ENCODE peak calls at places on chromosomes 3 and 15, in five cellular contexts. D is GM23248; B is H1; K is psoas muscle; Y is CD4-positive, alpha-beta memory T cell. R is an unnamed sample.
A peak's percentile ranks its signal among the peaks of the same experiment; 100 is the strongest.

GRCh38 chr15:100658895-100659294 is 56.5 kb downstream of the ASB7 start:
- DNase-seq in D (no peak), B (no peak), K (no peak), Y (no peak), R (no peak)

GRCh38 chr3:187849255-187849654 is 104.0 kb upstream of the BCL6 start:
- DNase-seq in D (no peak), B (no peak), K (no peak), Y (no peak), R (no peak)

GRCh38 chr15:45399381-45400212 is 21.3 kb upstream of the GATM start:
- DNase-seq in D (peak; percentile 80), B (no peak), K (no peak), Y (peak; percentile 44), R (no peak)

GRCh38 chr3:110955301-110955880 is 116.2 kb upstream of the NECTIN3 start:
- DNase-seq in D (peak; percentile 65), B (no peak), K (no peak), Y (no peak), R (no peak)

GRCh38 chr3:174581551-174581950 is 277.6 kb upstream of the NAALADL2 start:
- DNase-seq in D (peak; percentile 5), B (no peak), K (no peak), Y (no peak), R (no peak)

GRCh38 chr3:123379041-123379830 is 69.7 kb downstream of the ADCY5 start:
- DNase-seq in D (no peak), B (no peak), K (no peak), Y (no peak), R (no peak)

GRCh38 chr15:43792761-43793493 is 807 bp downstream of the SERF2 start:
- DNase-seq in D (peak; percentile 77), B (no peak), K (peak; percentile 62), Y (peak; percentile 20), R (no peak)

GRCh38 chr3:180680097-180680430 is 775 bp upstream of the CCDC39 start:
- DNase-seq in D (peak; percentile 52), B (no peak), K (no peak), Y (peak; percentile 24), R (no peak)

GRCh38 chr15:84570164-84570692 is 30.6 kb upstream of the ZSCAN2 start:
- DNase-seq in D (peak; percentile 76), B (no peak), K (peak; percentile 81), Y (peak; percentile 24), R (no peak)

GRCh38 chr3:54818942-54819341 is 108.9 kb downstream of the LRTM1 start:
- DNase-seq in D (no peak), B (no peak), K (no peak), Y (no peak), R (no peak)

GRCh38 chr3:23129817-23130216 is 73.3 kb upstream of the UBE2E2 start:
- DNase-seq in D (no peak), B (no peak), K (no peak), Y (no peak), R (no peak)

GRCh38 chr3:196246612-196247308 is 30.4 kb downstream of the SLC51A start:
- DNase-seq in D (peak; percentile 34), B (no peak), K (no peak), Y (peak; percentile 12), R (no peak)

GRCh38 chr15:89332446-89332845 is 2.2 kb downstream of the POLG start:
- DNase-seq in D (peak; percentile 57), B (no peak), K (no peak), Y (no peak), R (no peak)

GRCh38 chr15:67114046-67114445 is 48.6 kb downstream of the SMAD3 start:
- DNase-seq in D (no peak), B (no peak), K (no peak), Y (no peak), R (no peak)

GRCh38 chr15:52527898-52528464 is 699 bp downstream of the MYO5A start:
- DNase-seq in D (peak; percentile 68), B (no peak), K (no peak), Y (peak; percentile 28), R (no peak)

GRCh38 chr15:59276225-59277178 is 69.9 kb downstream of the LDHAL6B start:
- DNase-seq in D (no peak), B (no peak), K (no peak), Y (no peak), R (no peak)

GRCh38 chr3:101519685-101520365 is 6.8 kb upstream of the SENP7 start:
- DNase-seq in D (no peak), B (no peak), K (no peak), Y (no peak), R (no peak)

GRCh38 chr3:183210341-183210740 is 42.7 kb upstream of the B3GNT5 start:
- DNase-seq in D (no peak), B (no peak), K (no peak), Y (no peak), R (no peak)

GRCh38 chr15:81176291-81176893 is 20.3 kb upstream of the IL16 start:
- DNase-seq in D (peak; percentile 44), B (no peak), K (peak; percentile 75), Y (no peak), R (no peak)

GRCh38 chr3:161423911-161424522 is 52.7 kb upstream of the SPTSSB start:
- DNase-seq in D (peak; percentile 54), B (no peak), K (no peak), Y (peak; percentile 50), R (no peak)

GRCh38 chr3:169869484-169870304 is at the start of gene LRRC31:
- DNase-seq in D (no peak), B (no peak), K (no peak), Y (no peak), R (no peak)

GRCh38 chr3:106326941-106327765 is 458.3 kb upstream of the CBLB start:
- DNase-seq in D (peak; percentile 33), B (no peak), K (no peak), Y (no peak), R (no peak)

GRCh38 chr3:12294885-12295580 is 6.2 kb downstream of the PPARG start:
- DNase-seq in D (peak; percentile 86), B (no peak), K (no peak), Y (no peak), R (no peak)

GRCh38 chr3:65712156-65712555 is 326.6 kb downstream of the MAGI1 start:
- DNase-seq in D (peak; percentile 72), B (no peak), K (no peak), Y (no peak), R (no peak)

GRCh38 chr3:177475266-177475665 is 278.0 kb upstream of the TBL1XR1 start:
- DNase-seq in D (no peak), B (no peak), K (no peak), Y (no peak), R (no peak)

GRCh38 chr3:149833241-149833640 is 20.2 kb downstream of the RNF13 start:
- DNase-seq in D (peak; percentile 24), B (no peak), K (no peak), Y (no peak), R (no peak)

GRCh38 chr15:41866872-41867579 is 26.8 kb downstream of the SPTBN5 start:
- DNase-seq in D (no peak), B (no peak), K (no peak), Y (no peak), R (no peak)

GRCh38 chr15:70869346-70869745 is 15.4 kb upstream of the LARP6 start:
- DNase-seq in D (no peak), B (no peak), K (no peak), Y (no peak), R (no peak)

GRCh38 chr3:55296035-55296434 is 191.1 kb downstream of the WNT5A start:
- DNase-seq in D (peak; percentile 88), B (no peak), K (no peak), Y (no peak), R (no peak)

GRCh38 chr3:195041871-195042740 is 228.9 kb downstream of the XXYLT1 start:
- DNase-seq in D (no peak), B (no peak), K (no peak), Y (no peak), R (no peak)

GRCh38 chr3:4429648-4430350 is 37.3 kb downstream of the SUMF1 start:
- DNase-seq in D (no peak), B (no peak), K (no peak), Y (no peak), R (no peak)

GRCh38 chr3:195448205-195448875 is 5.5 kb upstream of the ACAP2 start:
- DNase-seq in D (no peak), B (no peak), K (no peak), Y (no peak), R (no peak)

GRCh38 chr15:70195808-70196304 is 98.1 kb upstream of the TLE3 start:
- DNase-seq in D (peak; percentile 96), B (no peak), K (peak; percentile 95), Y (no peak), R (no peak)

GRCh38 chr15:69328739-69329138 is 30.0 kb downstream of the PAQR5 start:
- DNase-seq in D (no peak), B (no peak), K (no peak), Y (no peak), R (no peak)

GRCh38 chr3:98733778-98734281 is 29.3 kb upstream of the ST3GAL6 start:
- DNase-seq in D (no peak), B (no peak), K (no peak), Y (no peak), R (no peak)

GRCh38 chr3:122676759-122677158 is 3.9 kb upstream of the PARP14 start:
- DNase-seq in D (peak; percentile 43), B (no peak), K (no peak), Y (no peak), R (no peak)

GRCh38 chr3:177060492-177060891 is 136.8 kb downstream of the TBL1XR1 start:
- DNase-seq in D (no peak), B (no peak), K (no peak), Y (no peak), R (no peak)

GRCh38 chr15:91857772-91858171 is 4.3 kb downstream of the SLCO3A1 start:
- DNase-seq in D (no peak), B (no peak), K (no peak), Y (peak; percentile 83), R (no peak)
- H3K4me1 ChIP-seq in D (no peaks in the 10 kb centered on the region), B (peaks cover 13% of the 10 kb centered on the region), K (no peaks in the 10 kb centered on the region), Y (peaks cover 83% of the 10 kb centered on the region), R (no peaks in the 10 kb centered on the region)

DNA sequence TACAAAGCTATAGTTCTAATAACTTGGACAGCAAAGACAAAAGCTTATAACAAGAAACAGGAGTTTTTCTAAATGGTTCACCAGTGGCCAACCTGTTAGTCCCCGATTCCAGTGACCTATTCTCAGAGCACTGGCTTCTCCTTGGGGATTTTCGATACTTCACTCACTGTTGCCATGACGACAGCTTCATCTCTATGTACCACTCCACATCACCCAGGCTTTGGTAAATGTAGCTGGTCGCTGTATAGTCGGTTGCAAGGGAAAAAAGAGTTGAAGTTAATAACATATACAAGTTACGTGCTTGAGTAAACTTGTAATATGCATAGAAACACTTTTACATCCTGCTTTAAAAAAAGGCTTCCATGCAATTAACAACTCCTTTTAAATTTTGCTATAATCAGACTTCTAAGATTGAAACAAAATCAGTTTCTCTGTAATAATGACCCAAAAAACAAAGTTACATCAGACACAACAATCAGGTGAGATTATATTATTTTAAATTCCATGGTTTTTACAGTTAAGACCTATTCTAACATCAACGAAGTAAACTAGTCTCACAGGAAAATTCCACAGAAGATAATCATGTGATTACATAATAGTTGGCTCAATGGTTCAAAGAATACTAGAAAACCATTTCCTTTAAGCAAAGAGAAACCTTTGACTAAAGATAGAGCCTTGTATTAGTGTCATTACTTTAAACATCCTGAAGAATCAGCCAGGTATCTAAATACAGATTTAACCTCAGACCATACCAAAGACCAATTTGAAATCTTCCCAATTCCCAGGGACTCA is 2.9 kb downstream of the CCNL1 start:
- DNase-seq in D (peak; percentile 59), B (no peak), K (no peak), Y (no peak), R (no peak)
- H3K4me1 ChIP-seq in D (peaks cover 58% of the 10 kb centered on the region), B (peaks cover 3% of the 10 kb centered on the region), K (peaks cover 66% of the 10 kb centered on the region), Y (peaks cover 84% of the 10 kb centered on the region), R (no peaks in the 10 kb centered on the region)

GRCh38 chr3:124837730-124838186 is 49.4 kb downstream of the ITGB5 start:
- DNase-seq in D (peak; percentile 80), B (no peak), K (peak; percentile 81), Y (no peak), R (no peak)
- H3K4me1 ChIP-seq in D (peaks cover 63% of the 10 kb centered on the region), B (peaks cover 19% of the 10 kb centered on the region), K (peaks cover 43% of the 10 kb centered on the region), Y (peaks cover 34% of the 10 kb centered on the region), R (peaks cover 6% of the 10 kb centered on the region)

GRCh38 chr3:10456981-10457380 is 48.4 kb downstream of the ATP2B2 start:
- DNase-seq in D (no peak), B (no peak), K (no peak), Y (no peak), R (no peak)
- H3K4me1 ChIP-seq in D (no peaks in the 10 kb centered on the region), B (no peaks in the 10 kb centered on the region), K (peaks cover 2% of the 10 kb centered on the region), Y (no peaks in the 10 kb centered on the region), R (no peaks in the 10 kb centered on the region)

R was measured in iPS DF 6.9.